ENCODE peak calls at places on chromosomes 11 and 22, in five cellular contexts. O is NCI-H82; D is stimulated activated CD4-positive, alpha-beta T cell treated with anti-CD3 and anti-CD28 coated beads, Interleukin-2, amount 100 ng/mL, for 24 hours; S is astrocyte of the spinal cord; Y is pulmonary artery endothelial cell. P is an unnamed sample.

GRCh38 chr11:2578934-2579280 is 120.9 kb downstream of the KCNQ1OT1 start:
- DNase-seq in O (no peak), D (no peak), S (no peak), Y (no peak), P (no peak)

GRCh38 chr11:68798221-68798813 is 43.4 kb downstream of the CPT1A start:
- DNase-seq in O (peak), D (peak), S (no peak), Y (no peak), P (no peak)

GRCh38 chr11:62137276-62137861 is 13.6 kb downstream of the INCENP start:
- DNase-seq in O (no peak), D (no peak), S (no peak), Y (no peak), P (no peak)

GRCh38 chr22:17964153-17964552 is 60.2 kb downstream of the MICAL3 start:
- DNase-seq in O (no peak), D (no peak), S (no peak), Y (no peak), P (no peak)

GRCh38 chr11:17026487-17027082 is 12.4 kb upstream of the PLEKHA7 start:
- DNase-seq in O (no peak), D (no peak), S (no peak), Y (no peak), P (no peak)

GRCh38 chr11:43908683-43909082 is 28.1 kb downstream of the ALKBH3 start:
- DNase-seq in O (no peak), D (no peak), S (no peak), Y (no peak), P (no peak)

GRCh38 chr11:27239305-27239942 is 123.6 kb downstream of the CCDC34 start:
- DNase-seq in O (no peak), D (no peak), S (peak), Y (no peak), P (no peak)

GRCh38 chr22:42389137-42389536 is 43.1 kb downstream of the NFAM1 start:
- DNase-seq in O (no peak), D (no peak), S (no peak), Y (no peak), P (peak)

GRCh38 chr11:134789104-134789503 is 377.1 kb upstream of the B3GAT1 start:
- DNase-seq in O (no peak), D (no peak), S (no peak), Y (no peak), P (no peak)

GRCh38 chr11:2519879-2520735 is 75.3 kb downstream of the KCNQ1 start:
- DNase-seq in O (no peak), D (no peak), S (no peak), Y (no peak), P (no peak)

GRCh38 chr11:19890308-19890707 is 177.7 kb downstream of the NAV2 start:
- DNase-seq in O (no peak), D (no peak), S (peak), Y (no peak), P (no peak)

GRCh38 chr22:22045576-22046335 is 63.2 kb upstream of the TOP3B start:
- DNase-seq in O (peak), D (no peak), S (no peak), Y (no peak), P (no peak)

GRCh38 chr11:59171508-59172322 is at the start of gene DTX4:
- DNase-seq in O (peak), D (peak), S (peak), Y (peak), P (peak)

GRCh38 chr11:73752216-73752867 is 8.5 kb downstream of the RAB6A start:
- DNase-seq in O (no peak), D (no peak), S (no peak), Y (no peak), P (no peak)

GRCh38 chr22:30408388-30409101 is 11.7 kb downstream of the SEC14L2 start:
- DNase-seq in O (no peak), D (no peak), S (peak), Y (no peak), P (no peak)

GRCh38 chr22:49369726-49370717 is 457.7 kb downstream of the BRD1 start:
- DNase-seq in O (no peak), D (no peak), S (no peak), Y (no peak), P (no peak)

GRCh38 chr11:15969701-15970329 is 386.5 kb downstream of the SOX6 start:
- DNase-seq in O (no peak), D (no peak), S (peak), Y (no peak), P (peak)

GRCh38 chr11:10486161-10486840 is 31.2 kb downstream of the AMPD3 start:
- DNase-seq in O (no peak), D (no peak), S (no peak), Y (no peak), P (no peak)

GRCh38 chr11:34192481-34193401 is 87.3 kb downstream of the NAT10 start:
- DNase-seq in O (no peak), D (no peak), S (peak), Y (no peak), P (peak)

GRCh38 chr11:96736591-96736990 is 346.8 kb downstream of the JRKL start:
- DNase-seq in O (no peak), D (no peak), S (peak), Y (no peak), P (no peak)

GRCh38 chr11:3853935-3854659 is 1.4 kb upstream of the STIM1 start:
- DNase-seq in O (peak), D (peak), S (no peak), Y (no peak), P (no peak)

GRCh38 chr22:29206372-29207230 is 905 bp downstream of the EMID1 start:
- DNase-seq in O (no peak), D (no peak), S (no peak), Y (no peak), P (no peak)

GRCh38 chr11:70627219-70627618 is 228.9 kb downstream of the CTTN start:
- DNase-seq in O (peak), D (no peak), S (no peak), Y (no peak), P (no peak)

GRCh38 chr11:120400564-120401364 is 64.6 kb downstream of the ARHGEF12 start:
- DNase-seq in O (peak), D (no peak), S (peak), Y (peak), P (peak)

GRCh38 chr11:279966-280761 is 2.0 kb downstream of the NLRP6 start:
- DNase-seq in O (peak), D (peak), S (peak), Y (no peak), P (no peak)

GRCh38 chr22:32665676-32666075 is 135.8 kb upstream of the TIMP3 start:
- DNase-seq in O (no peak), D (no peak), S (no peak), Y (no peak), P (peak)

GRCh38 chr22:19672054-19672776 is 42.1 kb upstream of the SEPTIN5 start:
- DNase-seq in O (no peak), D (no peak), S (no peak), Y (no peak), P (no peak)

GRCh38 chr22:17785185-17786184 is 11.2 kb upstream of the BID start:
- DNase-seq in O (peak), D (peak), S (no peak), Y (no peak), P (no peak)

GRCh38 chr11:33045551-33046255 is 6.3 kb downstream of the TCP11L1 start:
- DNase-seq in O (no peak), D (no peak), S (no peak), Y (no peak), P (no peak)